ENCODE peak calls at places on chromosomes 3 and 15, in four cellular contexts. One of them, this sample, is unnamed.

GRCh38 chr15:96329403-96329981 is 1.0 kb upstream of the NR2F2 start:
- DNase-seq in CD4-positive, CD25-positive, alpha-beta regulatory T cell: no peak
- DNase-seq in RWPE1: no peak
- DNase-seq in suprapubic skin: no peak
- DNase-seq in this sample: no peak

GRCh38 chr15:40032125-40032839 is 6.7 kb downstream of the SRP14 start:
- DNase-seq in CD4-positive, CD25-positive, alpha-beta regulatory T cell: no peak
- DNase-seq in suprapubic skin: no peak
- DNase-seq in RWPE1: no peak
- DNase-seq in this sample: peak

GRCh38 chr3:128079823-128080222 is 27.6 kb downstream of the SEC61A1 start:
- DNase-seq in CD4-positive, CD25-positive, alpha-beta regulatory T cell: no peak
- DNase-seq in suprapubic skin: no peak
- DNase-seq in RWPE1: no peak
- DNase-seq in this sample: no peak

GRCh38 chr15:101481917-101482525 is 7.5 kb downstream of the PCSK6 start:
- DNase-seq in suprapubic skin: no peak
- DNase-seq in CD4-positive, CD25-positive, alpha-beta regulatory T cell: no peak
- DNase-seq in RWPE1: no peak
- DNase-seq in this sample: no peak

GRCh38 chr3:31858439-31858838 is 122.6 kb downstream of the OSBPL10 start:
- DNase-seq in CD4-positive, CD25-positive, alpha-beta regulatory T cell: no peak
- DNase-seq in suprapubic skin: no peak
- DNase-seq in RWPE1: no peak
- DNase-seq in this sample: no peak

GRCh38 chr15:90818251-90819210 is 49.9 kb upstream of the FURIN start:
- DNase-seq in suprapubic skin: no peak
- DNase-seq in RWPE1: no peak
- DNase-seq in CD4-positive, CD25-positive, alpha-beta regulatory T cell: no peak
- DNase-seq in this sample: no peak

GRCh38 chr3:187838016-187838535 is 92.8 kb upstream of the BCL6 start:
- DNase-seq in suprapubic skin: no peak
- DNase-seq in RWPE1: no peak
- DNase-seq in CD4-positive, CD25-positive, alpha-beta regulatory T cell: no peak
- DNase-seq in this sample: no peak

GRCh38 chr15:85766007-85766831 is 28.5 kb downstream of the KLHL25 start:
- DNase-seq in RWPE1: no peak
- DNase-seq in suprapubic skin: no peak
- DNase-seq in CD4-positive, CD25-positive, alpha-beta regulatory T cell: no peak
- DNase-seq in this sample: no peak

GRCh38 chr3:161069441-161070251 is 35.5 kb downstream of the B3GALNT1 start:
- DNase-seq in RWPE1: peak
- DNase-seq in suprapubic skin: no peak
- DNase-seq in CD4-positive, CD25-positive, alpha-beta regulatory T cell: no peak
- DNase-seq in this sample: no peak

GRCh38 chr15:57503051-57503702 is 88.5 kb upstream of the MYZAP start:
- DNase-seq in suprapubic skin: no peak
- DNase-seq in RWPE1: no peak
- DNase-seq in CD4-positive, CD25-positive, alpha-beta regulatory T cell: no peak
- DNase-seq in this sample: no peak
- H3K27ac ChIP-seq in suprapubic skin: peak
- H3K27ac ChIP-seq in RWPE1: no peak
- H3K27ac ChIP-seq in CD4-positive, CD25-positive, alpha-beta regulatory T cell: no peak
- H3K27ac ChIP-seq in this sample: no peak

GRCh38 chr3:16313955-16314645 is 49.1 kb downstream of the OXNAD1 start:
- DNase-seq in RWPE1: no peak
- DNase-seq in CD4-positive, CD25-positive, alpha-beta regulatory T cell: no peak
- DNase-seq in suprapubic skin: no peak
- DNase-seq in this sample: no peak
- H3K27ac ChIP-seq in RWPE1: no peak
- H3K27ac ChIP-seq in CD4-positive, CD25-positive, alpha-beta regulatory T cell: peak
- H3K27ac ChIP-seq in suprapubic skin: no peak
- H3K27ac ChIP-seq in this sample: no peak

GRCh38 chr15:74337146-74337545 is 30.3 kb downstream of the CYP11A1 start:
- DNase-seq in RWPE1: no peak
- DNase-seq in suprapubic skin: no peak
- DNase-seq in CD4-positive, CD25-positive, alpha-beta regulatory T cell: no peak
- DNase-seq in this sample: no peak

GRCh38 chr15:74337607-74338211 is 29.7 kb downstream of the CYP11A1 start:
- DNase-seq in CD4-positive, CD25-positive, alpha-beta regulatory T cell: no peak
- DNase-seq in suprapubic skin: no peak
- DNase-seq in RWPE1: no peak
- DNase-seq in this sample: no peak

GRCh38 chr15:74339371-74339770 is 28.1 kb downstream of the CYP11A1 start:
- DNase-seq in suprapubic skin: no peak
- DNase-seq in RWPE1: no peak
- DNase-seq in CD4-positive, CD25-positive, alpha-beta regulatory T cell: no peak
- DNase-seq in this sample: no peak

GRCh38 chr15:74338676-74339075 is 28.8 kb downstream of the CYP11A1 start:
- DNase-seq in RWPE1: no peak
- DNase-seq in suprapubic skin: no peak
- DNase-seq in CD4-positive, CD25-positive, alpha-beta regulatory T cell: no peak
- DNase-seq in this sample: no peak

DNA sequence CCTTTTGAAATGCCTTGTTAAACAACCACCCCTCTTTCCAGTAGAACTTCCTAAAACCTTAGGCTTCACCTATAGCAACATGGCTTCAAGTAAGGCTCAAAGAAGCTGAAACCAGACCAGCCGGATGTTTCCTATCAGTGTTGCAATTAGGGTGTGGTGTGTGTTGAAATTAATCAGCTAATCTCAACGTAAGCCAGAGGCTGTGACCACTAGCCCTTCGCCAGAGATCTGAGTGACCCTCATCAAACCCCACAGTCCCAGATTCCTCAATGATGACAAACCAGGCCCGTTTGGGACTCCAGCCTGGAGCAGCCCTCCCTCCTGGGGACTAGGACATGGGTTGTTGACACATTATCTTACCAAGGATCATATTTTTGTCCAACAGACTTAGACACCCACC is 27.3 kb downstream of the CYP11A1 start:
- DNase-seq in suprapubic skin: peak
- DNase-seq in CD4-positive, CD25-positive, alpha-beta regulatory T cell: no peak
- DNase-seq in RWPE1: peak
- DNase-seq in this sample: no peak
- H3K27ac ChIP-seq in suprapubic skin: no peak
- H3K27ac ChIP-seq in CD4-positive, CD25-positive, alpha-beta regulatory T cell: no peak
- H3K27ac ChIP-seq in RWPE1: no peak
- H3K27ac ChIP-seq in this sample: no peak

GRCh38 chr3:9078561-9079240 is 115.4 kb upstream of the RAD18 start:
- DNase-seq in suprapubic skin: no peak
- DNase-seq in CD4-positive, CD25-positive, alpha-beta regulatory T cell: no peak
- DNase-seq in RWPE1: no peak
- DNase-seq in this sample: no peak

GRCh38 chr3:9081201-9081818 is 118.0 kb upstream of the RAD18 start:
- DNase-seq in CD4-positive, CD25-positive, alpha-beta regulatory T cell: no peak
- DNase-seq in RWPE1: no peak
- DNase-seq in suprapubic skin: no peak
- DNase-seq in this sample: no peak

GRCh38 chr3:9079674-9080073 is 116.4 kb upstream of the RAD18 start:
- DNase-seq in RWPE1: peak
- DNase-seq in suprapubic skin: no peak
- DNase-seq in CD4-positive, CD25-positive, alpha-beta regulatory T cell: no peak
- DNase-seq in this sample: no peak

GRCh38 chr3:9076985-9077384 is 113.7 kb upstream of the RAD18 start:
- DNase-seq in RWPE1: no peak
- DNase-seq in CD4-positive, CD25-positive, alpha-beta regulatory T cell: no peak
- DNase-seq in suprapubic skin: no peak
- DNase-seq in this sample: no peak

DNA sequence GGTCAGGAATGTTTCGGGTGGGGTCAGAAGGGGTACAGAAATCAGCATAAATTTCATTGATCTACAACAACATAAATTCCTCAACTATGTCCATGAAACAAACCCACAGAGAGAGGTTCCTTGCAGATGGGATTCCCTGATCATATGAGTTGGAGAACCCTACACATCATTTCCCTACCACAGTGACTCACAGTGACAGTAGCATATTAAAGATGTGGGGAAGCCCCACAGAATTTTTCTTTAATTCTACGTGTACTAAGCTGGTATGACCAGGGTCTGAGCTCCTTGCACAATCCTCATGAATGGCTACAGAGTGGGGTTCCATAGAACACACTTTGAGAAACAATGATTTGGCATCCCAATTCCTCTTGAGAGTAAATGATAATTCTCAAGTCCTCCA is 116.9 kb upstream of the RAD18 start:
- DNase-seq in RWPE1: peak
- DNase-seq in suprapubic skin: no peak
- DNase-seq in CD4-positive, CD25-positive, alpha-beta regulatory T cell: no peak
- DNase-seq in this sample: no peak
- H3K27ac ChIP-seq in RWPE1: peak
- H3K27ac ChIP-seq in suprapubic skin: no peak
- H3K27ac ChIP-seq in CD4-positive, CD25-positive, alpha-beta regulatory T cell: no peak
- H3K27ac ChIP-seq in this sample: no peak

GRCh38 chr15:71649894-71650293 is 160.5 kb upstream of the NR2E3 start:
- DNase-seq in CD4-positive, CD25-positive, alpha-beta regulatory T cell: no peak
- DNase-seq in suprapubic skin: no peak
- DNase-seq in RWPE1: peak
- DNase-seq in this sample: no peak
- H3K27ac ChIP-seq in CD4-positive, CD25-positive, alpha-beta regulatory T cell: no peak
- H3K27ac ChIP-seq in suprapubic skin: no peak
- H3K27ac ChIP-seq in RWPE1: no peak
- H3K27ac ChIP-seq in this sample: no peak

GRCh38 chr3:182212479-182213076 is 500.9 kb downstream of the SOX2 start:
- DNase-seq in RWPE1: peak
- DNase-seq in suprapubic skin: no peak
- DNase-seq in CD4-positive, CD25-positive, alpha-beta regulatory T cell: no peak
- DNase-seq in this sample: no peak
- H3K27ac ChIP-seq in RWPE1: no peak
- H3K27ac ChIP-seq in suprapubic skin: no peak
- H3K27ac ChIP-seq in CD4-positive, CD25-positive, alpha-beta regulatory T cell: no peak
- H3K27ac ChIP-seq in this sample: no peak

DNA sequence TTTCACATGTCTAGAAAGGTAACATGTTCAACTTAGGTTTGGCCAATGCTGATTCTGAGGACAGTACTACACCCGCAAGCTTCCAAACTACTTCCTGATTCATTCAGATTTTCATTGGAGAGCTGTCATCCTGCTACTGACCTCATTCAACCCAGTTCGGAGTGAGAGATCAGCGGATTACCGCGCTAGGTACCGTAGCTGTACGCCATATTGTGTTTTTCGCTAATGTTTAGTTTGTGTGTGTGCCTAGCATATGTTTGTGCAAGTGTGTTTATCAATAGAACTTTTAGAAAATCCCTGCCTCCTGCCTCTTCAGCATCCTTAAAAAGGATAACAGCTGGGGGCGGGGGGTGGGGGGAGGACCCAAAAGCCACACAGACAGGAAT is 1.1 kb downstream of the ZBTB20 start:
- DNase-seq in suprapubic skin: no peak
- DNase-seq in CD4-positive, CD25-positive, alpha-beta regulatory T cell: peak
- DNase-seq in RWPE1: peak
- DNase-seq in this sample: peak
- H3K27ac ChIP-seq in suprapubic skin: peak
- H3K27ac ChIP-seq in CD4-positive, CD25-positive, alpha-beta regulatory T cell: peak
- H3K27ac ChIP-seq in RWPE1: peak
- H3K27ac ChIP-seq in this sample: peak

GRCh38 chr3:171807129-171807675 is 3.1 kb downstream of the PLD1 start:
- DNase-seq in suprapubic skin: no peak
- DNase-seq in RWPE1: no peak
- DNase-seq in CD4-positive, CD25-positive, alpha-beta regulatory T cell: no peak
- DNase-seq in this sample: no peak
- H3K27ac ChIP-seq in suprapubic skin: peak
- H3K27ac ChIP-seq in RWPE1: peak
- H3K27ac ChIP-seq in CD4-positive, CD25-positive, alpha-beta regulatory T cell: no peak
- H3K27ac ChIP-seq in this sample: peak

GRCh38 chr15:70435872-70436271 is 327.5 kb downstream of the UACA start:
- DNase-seq in RWPE1: no peak
- DNase-seq in suprapubic skin: no peak
- DNase-seq in CD4-positive, CD25-positive, alpha-beta regulatory T cell: no peak
- DNase-seq in this sample: no peak
- H3K27ac ChIP-seq in RWPE1: no peak
- H3K27ac ChIP-seq in suprapubic skin: no peak
- H3K27ac ChIP-seq in CD4-positive, CD25-positive, alpha-beta regulatory T cell: no peak
- H3K27ac ChIP-seq in this sample: no peak

GRCh38 chr15:27273506-27273905 is 302.5 kb downstream of the GABRG3 start:
- DNase-seq in CD4-positive, CD25-positive, alpha-beta regulatory T cell: no peak
- DNase-seq in suprapubic skin: no peak
- DNase-seq in RWPE1: no peak
- DNase-seq in this sample: no peak

GRCh38 chr15:27272446-27272845 is 301.5 kb downstream of the GABRG3 start:
- DNase-seq in CD4-positive, CD25-positive, alpha-beta regulatory T cell: no peak
- DNase-seq in suprapubic skin: no peak
- DNase-seq in RWPE1: no peak
- DNase-seq in this sample: no peak

GRCh38 chr15:27271258-27271657 is 300.3 kb downstream of the GABRG3 start:
- DNase-seq in CD4-positive, CD25-positive, alpha-beta regulatory T cell: no peak
- DNase-seq in suprapubic skin: no peak
- DNase-seq in RWPE1: no peak
- DNase-seq in this sample: no peak

GRCh38 chr15:27268923-27269322 is 297.9 kb downstream of the GABRG3 start:
- DNase-seq in suprapubic skin: no peak
- DNase-seq in RWPE1: no peak
- DNase-seq in CD4-positive, CD25-positive, alpha-beta regulatory T cell: no peak
- DNase-seq in this sample: no peak
- H3K27ac ChIP-seq in suprapubic skin: no peak
- H3K27ac ChIP-seq in RWPE1: no peak
- H3K27ac ChIP-seq in CD4-positive, CD25-positive, alpha-beta regulatory T cell: no peak
- H3K27ac ChIP-seq in this sample: no peak